ENCODE peak calls at places on chromosomes 16 and 17, in four cellular contexts. One of them, this sample, is unnamed.

GRCh38 chr16:83355570-83356218 is 452.1 kb upstream of the HSBP1 start:
- DNase-seq in adrenal gland: no peak
- DNase-seq in tibial artery: no peak
- DNase-seq in GM10248: no peak
- DNase-seq in this sample: no peak

GRCh38 chr17:29495011-29495410 is 71.8 kb downstream of the ABHD15 start:
- DNase-seq in GM10248: no peak
- DNase-seq in adrenal gland: no peak
- DNase-seq in tibial artery: no peak
- DNase-seq in this sample: no peak

GRCh38 chr17:78655251-78655940 is 78.2 kb upstream of the DNAH17 start:
- DNase-seq in adrenal gland: no peak
- DNase-seq in GM10248: no peak
- DNase-seq in tibial artery: no peak
- DNase-seq in this sample: no peak

GRCh38 chr17:79002796-79003593 is 6.6 kb downstream of the CANT1 start:
- DNase-seq in adrenal gland: peak; percentile 49
- DNase-seq in tibial artery: peak; percentile 60
- DNase-seq in GM10248: no peak
- DNase-seq in this sample: no peak

GRCh38 chr17:81280571-81280970 is 14.5 kb downstream of the SLC38A10 start:
- DNase-seq in adrenal gland: no peak
- DNase-seq in tibial artery: no peak
- DNase-seq in GM10248: no peak
- DNase-seq in this sample: no peak

GRCh38 chr16:51461255-51461654 is 310.2 kb upstream of the SALL1 start:
- DNase-seq in adrenal gland: no peak
- DNase-seq in tibial artery: no peak
- DNase-seq in GM10248: no peak
- DNase-seq in this sample: no peak

GRCh38 chr17:31266042-31266441 is 31.0 kb downstream of the OMG start:
- DNase-seq in GM10248: no peak
- DNase-seq in tibial artery: no peak
- DNase-seq in adrenal gland: no peak
- DNase-seq in this sample: no peak

GRCh38 chr16:47987136-47987535 is 168.7 kb downstream of the ABCC12 start:
- DNase-seq in GM10248: no peak
- DNase-seq in tibial artery: no peak
- DNase-seq in adrenal gland: no peak
- DNase-seq in this sample: no peak

GRCh38 chr16:30876867-30877266 is 17.0 kb downstream of the BCL7C start:
- DNase-seq in adrenal gland: no peak
- DNase-seq in tibial artery: no peak
- DNase-seq in GM10248: no peak
- DNase-seq in this sample: no peak

GRCh38 chr17:56708220-56708567 is 114.7 kb downstream of the NOG start:
- DNase-seq in adrenal gland: no peak
- DNase-seq in GM10248: no peak
- DNase-seq in tibial artery: no peak
- DNase-seq in this sample: no peak

GRCh38 chr17:36198831-36199465 is 2.4 kb upstream of the CCL3L1 start:
- DNase-seq in tibial artery: no peak
- DNase-seq in adrenal gland: no peak
- DNase-seq in GM10248: no peak
- DNase-seq in this sample: no peak

GRCh38 chr16:81586976-81587625 is 142.5 kb downstream of the CMIP start:
- DNase-seq in tibial artery: no peak
- DNase-seq in GM10248: no peak
- DNase-seq in adrenal gland: no peak
- DNase-seq in this sample: no peak

GRCh38 chr17:19398301-19399181 is 11.6 kb upstream of the MFAP4 start:
- DNase-seq in GM10248: no peak
- DNase-seq in adrenal gland: peak; percentile 74
- DNase-seq in tibial artery: peak; percentile 77
- DNase-seq in this sample: no peak

GRCh38 chr16:85824161-85825135 is 25.0 kb downstream of the COX4I1 start:
- DNase-seq in adrenal gland: no peak
- DNase-seq in GM10248: no peak
- DNase-seq in tibial artery: no peak
- DNase-seq in this sample: no peak

GRCh38 chr16:5642470-5642869 is 544.9 kb upstream of the EEF2KMT start:
- DNase-seq in tibial artery: no peak
- DNase-seq in GM10248: no peak
- DNase-seq in adrenal gland: no peak
- DNase-seq in this sample: no peak

GRCh38 chr17:37446027-37446426 is 39.3 kb downstream of the TADA2A start:
- DNase-seq in adrenal gland: no peak
- DNase-seq in tibial artery: no peak
- DNase-seq in GM10248: peak; percentile 27
- DNase-seq in this sample: no peak

GRCh38 chr16:50476486-50477260 is 71.5 kb upstream of the NKD1 start:
- DNase-seq in adrenal gland: no peak
- DNase-seq in GM10248: no peak
- DNase-seq in tibial artery: no peak
- DNase-seq in this sample: no peak

GRCh38 chr16:66247516-66248089 is 118.9 kb upstream of the CDH5 start:
- DNase-seq in GM10248: no peak
- DNase-seq in tibial artery: peak; percentile 71
- DNase-seq in adrenal gland: no peak
- DNase-seq in this sample: no peak

GRCh38 chr16:83308414-83308813 is 499.4 kb upstream of the HSBP1 start:
- DNase-seq in tibial artery: no peak
- DNase-seq in GM10248: no peak
- DNase-seq in adrenal gland: no peak
- DNase-seq in this sample: no peak

GRCh38 chr16:68091604-68092261 is 6.6 kb downstream of the NFATC3 start:
- DNase-seq in tibial artery: no peak
- DNase-seq in GM10248: no peak
- DNase-seq in adrenal gland: no peak
- DNase-seq in this sample: no peak

GRCh38 chr17:36142230-36142629 is 34.2 kb downstream of the TBC1D3B start:
- DNase-seq in GM10248: no peak
- DNase-seq in adrenal gland: no peak
- DNase-seq in tibial artery: no peak
- DNase-seq in this sample: no peak

GRCh38 chr16:68257251-68257905 is 6.9 kb upstream of the SLC7A6 start:
- DNase-seq in adrenal gland: no peak
- DNase-seq in tibial artery: no peak
- DNase-seq in GM10248: peak; percentile 80
- DNase-seq in this sample: no peak

GRCh38 chr17:76239538-76240274 is 587 bp downstream of the RNF157 start:
- DNase-seq in tibial artery: no peak
- DNase-seq in GM10248: no peak
- DNase-seq in adrenal gland: peak; percentile 47
- DNase-seq in this sample: peak; percentile 34

GRCh38 chr17:16975744-16976625 is 4.1 kb upstream of the TNFRSF13B start:
- DNase-seq in adrenal gland: no peak
- DNase-seq in tibial artery: no peak
- DNase-seq in GM10248: no peak
- DNase-seq in this sample: peak; percentile 44

GRCh38 chr17:40664582-40665333 is at the start of gene KRT222:
- DNase-seq in adrenal gland: peak; percentile 61
- DNase-seq in tibial artery: no peak
- DNase-seq in GM10248: no peak
- DNase-seq in this sample: no peak

GRCh38 chr16:19344980-19345379 is 59.4 kb downstream of the CLEC19A start:
- DNase-seq in GM10248: no peak
- DNase-seq in adrenal gland: no peak
- DNase-seq in tibial artery: no peak
- DNase-seq in this sample: no peak

GRCh38 chr17:1710807-1711553 is 803 bp upstream of the TLCD2 start:
- DNase-seq in GM10248: no peak
- DNase-seq in tibial artery: no peak
- DNase-seq in adrenal gland: peak; percentile 68
- DNase-seq in this sample: no peak

GRCh38 chr16:28162326-28162877 is 49.4 kb downstream of the XPO6 start:
- DNase-seq in adrenal gland: no peak
- DNase-seq in tibial artery: no peak
- DNase-seq in GM10248: no peak
- DNase-seq in this sample: no peak

GRCh38 chr17:74987909-74988711 is 678 bp downstream of the CDR2L start:
- DNase-seq in tibial artery: peak; percentile 92
- DNase-seq in adrenal gland: peak; percentile 88
- DNase-seq in GM10248: no peak
- DNase-seq in this sample: no peak
- TF ChIP-seq CTCF in tibial artery: no peak
- TF ChIP-seq CTCF in adrenal gland: peak; percentile 28
- TF ChIP-seq CTCF in GM10248: no peak
- TF ChIP-seq CTCF in this sample: no peak

GRCh38 chr16:2056077-2056476 is 8.3 kb downstream of the TSC2 start:
- DNase-seq in tibial artery: no peak
- DNase-seq in GM10248: no peak
- DNase-seq in adrenal gland: no peak
- DNase-seq in this sample: no peak
- TF ChIP-seq CTCF in tibial artery: peak; percentile 22
- TF ChIP-seq CTCF in GM10248: peak; percentile 10
- TF ChIP-seq CTCF in adrenal gland: no peak
- TF ChIP-seq CTCF in this sample: no peak

DNA sequence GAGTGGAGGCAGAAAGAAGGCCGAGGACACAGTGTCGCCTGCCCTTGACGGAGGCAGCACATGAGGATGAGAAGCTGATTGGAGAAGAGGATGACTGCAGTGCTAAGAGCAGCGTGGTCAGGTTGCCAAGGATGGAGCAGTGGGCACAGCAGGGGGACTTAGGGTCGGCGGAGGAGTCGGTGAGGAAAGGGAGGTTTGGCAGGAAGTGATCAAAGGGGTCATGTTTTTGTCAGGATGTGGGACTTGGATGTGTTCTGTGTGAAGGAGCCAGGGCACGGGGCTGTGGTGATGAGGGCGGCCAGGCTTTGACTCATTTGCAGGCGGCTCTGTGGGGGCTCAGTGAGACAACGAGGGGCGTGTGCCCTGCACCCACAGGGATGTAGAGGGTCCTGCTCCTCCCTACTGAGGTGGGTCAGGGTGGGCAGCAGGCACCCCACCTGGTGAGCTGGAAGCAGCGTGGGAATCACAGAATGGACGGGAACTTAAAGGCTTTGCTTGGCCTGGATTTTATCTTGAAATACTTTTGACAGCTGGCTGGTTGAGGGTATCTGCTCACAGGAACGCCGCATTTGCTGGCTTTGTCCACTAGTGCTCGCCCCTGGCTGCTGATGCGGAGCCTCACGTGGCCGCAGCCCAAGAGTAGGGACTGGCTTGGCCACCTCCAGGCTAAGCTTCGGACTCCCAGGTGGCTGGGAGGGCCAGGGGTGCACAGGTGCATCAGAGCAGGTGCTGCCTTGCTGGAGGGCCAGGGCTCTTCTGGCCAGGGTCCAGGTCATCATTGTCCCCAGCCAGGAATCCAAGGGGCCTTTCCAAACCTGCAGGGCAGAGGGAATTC is 6.0 kb downstream of the MPG start:
- DNase-seq in tibial artery: peak; percentile 87
- DNase-seq in GM10248: no peak
- DNase-seq in adrenal gland: no peak
- DNase-seq in this sample: no peak
- TF ChIP-seq CTCF in tibial artery: no peak
- TF ChIP-seq CTCF in GM10248: no peak
- TF ChIP-seq CTCF in adrenal gland: no peak
- TF ChIP-seq CTCF in this sample: no peak

GRCh38 chr17:73191443-73192218 is 1.2 kb upstream of the COG1 start:
- DNase-seq in tibial artery: peak; percentile 81
- DNase-seq in GM10248: peak; percentile 79
- DNase-seq in adrenal gland: peak; percentile 92
- DNase-seq in this sample: peak; percentile 39

GRCh38 chr17:73192219-73192893 is 499 bp upstream of the COG1 start:
- DNase-seq in adrenal gland: peak; percentile 78
- DNase-seq in tibial artery: peak; percentile 78
- DNase-seq in GM10248: peak; percentile 84
- DNase-seq in this sample: peak; percentile 63

GRCh38 chr17:73187203-73187769 is 5.6 kb upstream of the COG1 start:
- DNase-seq in adrenal gland: no peak
- DNase-seq in GM10248: no peak
- DNase-seq in tibial artery: no peak
- DNase-seq in this sample: no peak

GRCh38 chr17:73188011-73188410 is 4.8 kb upstream of the COG1 start:
- DNase-seq in adrenal gland: no peak
- DNase-seq in tibial artery: no peak
- DNase-seq in GM10248: no peak
- DNase-seq in this sample: no peak

GRCh38 chr17:73189417-73190099 is 3.3 kb upstream of the COG1 start:
- DNase-seq in GM10248: peak; percentile 43
- DNase-seq in tibial artery: no peak
- DNase-seq in adrenal gland: peak; percentile 85
- DNase-seq in this sample: no peak
- TF ChIP-seq CTCF in GM10248: peak; percentile 42
- TF ChIP-seq CTCF in tibial artery: no peak
- TF ChIP-seq CTCF in adrenal gland: peak; percentile 63
- TF ChIP-seq CTCF in this sample: no peak

GRCh38 chr17:59107306-59107670 is 608 bp upstream of the TRIM37 start:
- DNase-seq in tibial artery: no peak
- DNase-seq in GM10248: no peak
- DNase-seq in adrenal gland: no peak
- DNase-seq in this sample: no peak

GRCh38 chr17:59105852-59106462 is 723 bp downstream of the TRIM37 start:
- DNase-seq in GM10248: no peak
- DNase-seq in adrenal gland: peak; percentile 83
- DNase-seq in tibial artery: peak; percentile 79
- DNase-seq in this sample: no peak

GRCh38 chr17:59110973-59111372 is 4.3 kb upstream of the TRIM37 start:
- DNase-seq in adrenal gland: no peak
- DNase-seq in tibial artery: no peak
- DNase-seq in GM10248: no peak
- DNase-seq in this sample: no peak

GRCh38 chr17:59108400-59109102 is 1.9 kb upstream of the TRIM37 start:
- DNase-seq in GM10248: no peak
- DNase-seq in adrenal gland: no peak
- DNase-seq in tibial artery: no peak
- DNase-seq in this sample: no peak

DNA sequence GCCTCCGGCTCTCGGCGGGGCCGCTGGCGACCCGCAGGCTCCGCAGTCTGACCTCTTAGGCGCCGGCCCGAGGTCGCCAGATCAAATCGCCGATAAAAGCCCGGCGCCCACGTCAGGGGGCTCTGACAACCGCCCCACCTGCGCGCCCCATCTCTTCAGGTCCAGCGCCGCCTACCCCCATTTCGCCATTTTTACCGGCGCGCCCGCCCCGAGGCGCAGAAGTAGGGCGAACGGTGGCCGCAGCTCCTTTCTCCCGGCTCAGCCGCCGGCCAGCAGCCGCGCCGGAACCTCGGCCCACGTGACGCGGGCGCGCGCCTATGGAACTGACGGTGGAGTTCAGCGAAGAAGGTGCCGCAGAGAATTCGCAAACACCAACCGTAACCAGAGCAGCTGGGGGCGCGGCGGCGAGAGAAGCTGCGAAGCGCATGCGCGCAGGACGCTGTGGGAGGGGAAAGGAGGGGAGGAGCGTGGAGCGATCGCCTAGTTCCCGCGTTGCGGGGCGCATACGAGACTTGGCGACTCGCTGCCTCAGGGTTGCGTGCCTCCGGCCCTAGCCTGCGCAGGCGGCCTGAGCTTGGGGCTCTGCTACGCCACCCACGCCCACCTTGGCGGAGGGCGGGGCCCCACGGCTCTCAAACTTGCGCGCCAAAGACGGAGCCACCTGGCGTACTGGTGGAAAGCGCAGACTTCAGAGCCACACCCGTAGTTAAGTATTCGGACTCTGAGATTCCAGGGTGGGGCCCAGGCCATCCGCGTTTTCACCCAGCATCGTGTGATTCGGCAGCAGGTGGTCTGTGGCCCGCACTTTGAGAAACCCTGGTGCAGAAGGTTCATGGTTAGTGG is at the start of gene TRIM37:
- DNase-seq in tibial artery: peak; percentile 98
- DNase-seq in GM10248: peak; percentile 99
- DNase-seq in adrenal gland: peak; percentile 98
- DNase-seq in this sample: peak; percentile 98
- TF ChIP-seq CTCF in tibial artery: peak; percentile 9
- TF ChIP-seq CTCF in GM10248: no peak
- TF ChIP-seq CTCF in adrenal gland: peak; percentile 2
- TF ChIP-seq CTCF in this sample: no peak